ENCODE peak calls at places on chromosomes 13 and 19, in nine cellular contexts. T is adipocyte; L is activated CD8-positive, alpha-beta memory T cell treated with anti-CD3 and anti-CD28 coated beads for 4 hours; V is T-cell; Y is NCI-H1930; M is stimulated activated CD4-positive, alpha-beta T cell treated with anti-CD3 and anti-CD28 coated beads, Interleukin-15, amount 100 ng/mL, for 1 hour; X is ELF-1; S is occipital lobe; U is activated naive CD8-positive, alpha-beta T cell treated with anti-CD3 and anti-CD28 coated beads for 36 hours. P is an unnamed sample.

GRCh38 chr13:83197316-83197715 is 685.0 kb downstream of the SLITRK1 start:
- DNase-seq in V (no peak), S (no peak), T (no peak), L (no peak), M (no peak), U (no peak), X (no peak), Y (no peak), P (no peak)

GRCh38 chr13:36154567-36155231 is 23.5 kb upstream of the DCLK1 start:
- DNase-seq in X (peak), Y (no peak), V (no peak), M (no peak), L (no peak), U (no peak), S (peak), T (peak), P (peak)

GRCh38 chr19:494171-495046 is 1.9 kb upstream of the MADCAM1 start:
- DNase-seq in U (no peak), Y (no peak), M (no peak), V (no peak), L (no peak), S (no peak), X (no peak), T (no peak), P (no peak)

GRCh38 chr19:1847684-1848398 is 442 bp downstream of the REXO1 start:
- DNase-seq in X (peak), U (peak), M (no peak), S (no peak), T (peak), V (no peak), L (no peak), Y (no peak), P (peak)

GRCh38 chr19:9353011-9353410 is 9.8 kb upstream of the ZNF177 start:
- DNase-seq in X (no peak), T (no peak), U (no peak), L (no peak), M (no peak), V (no peak), Y (no peak), S (no peak), P (no peak)

GRCh38 chr13:30618186-30618937 is 642 bp downstream of the USPL1 start:
- DNase-seq in S (no peak), U (peak), L (peak), X (no peak), T (peak), V (peak), M (no peak), Y (no peak), P (peak)

GRCh38 chr19:18435185-18435841 is 2.6 kb downstream of the ISYNA1 start:
- DNase-seq in L (no peak), V (no peak), U (no peak), M (no peak), S (no peak), T (no peak), X (no peak), Y (no peak), P (no peak)

GRCh38 chr19:38250821-38251563 is 5.2 kb downstream of the PPP1R14A start:
- DNase-seq in V (no peak), U (no peak), L (no peak), X (no peak), M (no peak), T (no peak), S (peak), Y (no peak), P (peak)

GRCh38 chr13:26249551-26249950 is 4.4 kb upstream of the CDK8 start:
- DNase-seq in U (no peak), S (no peak), Y (no peak), V (no peak), X (no peak), T (no peak), M (no peak), L (no peak), P (no peak)

GRCh38 chr19:18562086-18562485 is 4.4 kb downstream of the KXD1 start:
- DNase-seq in M (no peak), X (no peak), Y (no peak), T (peak), S (no peak), U (no peak), L (no peak), V (no peak), P (peak)

GRCh38 chr19:34482380-34483250 is 1.1 kb downstream of the WTIP start:
- DNase-seq in S (no peak), V (no peak), U (no peak), Y (no peak), L (no peak), M (no peak), T (peak), X (peak), P (peak)

GRCh38 chr19:46065486-46065885 is 24.7 kb upstream of the IGFL4 start:
- DNase-seq in V (no peak), X (no peak), S (no peak), M (no peak), Y (no peak), T (peak), U (no peak), L (no peak), P (peak)

GRCh38 chr19:36113895-36114762 is 546 bp downstream of the POLR2I start:
- DNase-seq in Y (peak), L (no peak), T (peak), V (no peak), S (peak), M (no peak), X (peak), U (peak), P (peak)

GRCh38 chr19:35099155-35099896 is 16.3 kb upstream of the FXYD3 start:
- DNase-seq in U (no peak), T (no peak), V (no peak), X (no peak), S (no peak), M (no peak), Y (no peak), L (no peak), P (no peak)

GRCh38 chr19:39160889-39161672 is 35.5 kb downstream of the PAK4 start:
- DNase-seq in Y (no peak), X (no peak), M (no peak), V (no peak), L (no peak), U (no peak), S (no peak), T (no peak), P (no peak)

GRCh38 chr19:48696353-48697010 is 711 bp downstream of the FUT2 start:
- DNase-seq in U (no peak), M (no peak), L (no peak), T (peak), S (no peak), X (peak), V (no peak), Y (no peak), P (no peak)

GRCh38 chr13:107865643-107866006 is 349.7 kb downstream of the LIG4 start:
- DNase-seq in L (no peak), U (no peak), X (no peak), T (no peak), M (no peak), V (no peak), Y (no peak), S (no peak), P (peak)

GRCh38 chr13:59877933-59878332 is 285.8 kb downstream of the DIAPH3 start:
- DNase-seq in S (no peak), V (no peak), U (no peak), Y (no peak), M (no peak), T (peak), X (no peak), L (no peak), P (no peak)

GRCh38 chr13:23322353-23323336 is 110.9 kb downstream of the SACS start:
- DNase-seq in Y (no peak), X (no peak), T (no peak), S (no peak), M (no peak), V (no peak), L (no peak), U (no peak), P (no peak)

GRCh38 chr19:10505583-10506229 is 2.5 kb upstream of the KEAP1 start:
- DNase-seq in U (peak), Y (no peak), L (peak), V (peak), M (peak), T (peak), S (no peak), X (peak), P (peak)

GRCh38 chr19:15300533-15301194 is 31.7 kb downstream of the BRD4 start:
- DNase-seq in Y (no peak), T (peak), U (peak), X (no peak), M (no peak), L (no peak), S (no peak), V (no peak), P (peak)

GRCh38 chr19:35135389-35135909 is 590 bp upstream of the LGI4 start:
- DNase-seq in T (peak), V (peak), L (peak), Y (peak), S (peak), X (peak), U (peak), M (no peak), P (peak)

GRCh38 chr13:53301449-53301848 is 272.8 kb downstream of the OLFM4 start:
- DNase-seq in L (no peak), V (no peak), T (no peak), Y (no peak), S (no peak), X (no peak), M (no peak), U (no peak), P (no peak)

GRCh38 chr19:39112338-39112890 is 13.2 kb upstream of the PAK4 start:
- DNase-seq in V (no peak), X (no peak), M (no peak), T (no peak), L (no peak), Y (no peak), U (no peak), S (no peak), P (no peak)

GRCh38 chr19:51198641-51199040 is 26.2 kb upstream of the CD33 start:
- DNase-seq in S (no peak), Y (no peak), M (no peak), T (no peak), L (no peak), V (no peak), U (no peak), X (no peak), P (no peak)

GRCh38 chr13:60230593-60230992 is 66.9 kb upstream of the DIAPH3 start:
- DNase-seq in Y (no peak), X (peak), U (no peak), L (no peak), M (no peak), V (no peak), T (peak), S (no peak), P (peak)

GRCh38 chr19:48807590-48808308 is 3.1 kb downstream of the BCAT2 start:
- DNase-seq in V (no peak), U (no peak), T (no peak), Y (no peak), X (peak), L (no peak), S (no peak), M (no peak), P (no peak)

GRCh38 chr19:47267350-47267759 is 7.3 kb upstream of the INAFM1 start:
- DNase-seq in L (no peak), V (no peak), U (no peak), S (peak), T (no peak), M (no peak), Y (no peak), X (no peak), P (no peak)

GRCh38 chr19:53394522-53394973 is 401 bp upstream of the ZNF765 start:
- DNase-seq in L (no peak), S (no peak), M (no peak), X (peak), U (no peak), T (peak), V (no peak), Y (peak), P (peak)

GRCh38 chr13:105838231-105838630 is 697.2 kb downstream of the EFNB2 start:
- DNase-seq in T (no peak), S (no peak), L (no peak), M (no peak), Y (no peak), U (no peak), X (no peak), V (no peak), P (no peak)

GRCh38 chr19:30931307-30931706 is 417.9 kb downstream of the TSHZ3 start:
- DNase-seq in U (no peak), X (no peak), Y (no peak), S (no peak), M (no peak), L (no peak), T (no peak), V (no peak), P (no peak)

GRCh38 chr13:21550918-21551317 is 53.1 kb downstream of the MICU2 start:
- DNase-seq in L (no peak), S (no peak), X (no peak), T (no peak), V (no peak), M (no peak), Y (no peak), U (no peak), P (no peak)

GRCh38 chr19:55301459-55302331 is 17.9 kb downstream of the BRSK1 start:
- DNase-seq in M (peak), T (peak), V (peak), U (peak), S (peak), L (peak), X (peak), Y (peak), P (peak)

GRCh38 chr13:112229992-112230872 is 145.9 kb upstream of the SPACA7 start:
- DNase-seq in T (no peak), V (no peak), U (no peak), S (no peak), Y (no peak), X (no peak), L (no peak), M (no peak), P (no peak)

GRCh38 chr19:737591-738093 is 13.3 kb upstream of the MISP start:
- DNase-seq in Y (no peak), L (peak), T (peak), U (peak), V (peak), M (peak), X (peak), S (no peak), P (peak)

GRCh38 chr19:33740811-33741396 is 55.8 kb upstream of the KCTD15 start:
- DNase-seq in L (no peak), X (peak), Y (no peak), V (no peak), M (no peak), T (peak), U (no peak), S (no peak), P (peak)